ENCODE peak calls at places on chromosomes 2 and 18, in ten cellular contexts. One of them, this sample, is unnamed.

GRCh38 chr2:106996136-106996769 is 110.3 kb upstream of the ST6GAL2 start:
- DNase-seq in neuronal stem cell: no peak
- DNase-seq in stomach: no peak
- DNase-seq in left ventricle myocardium inferior: no peak
- DNase-seq in MM.1S: no peak
- DNase-seq in tibial nerve: no peak
- DNase-seq in CD8-positive, alpha-beta T cell: no peak
- DNase-seq in psoas muscle: no peak
- DNase-seq in CD4-positive, CD25-positive, alpha-beta regulatory T cell: no peak
- DNase-seq in neural progenitor cell: no peak
- DNase-seq in this sample: no peak

GRCh38 chr18:58364867-58365533 is 263.9 kb downstream of the ALPK2 start:
- DNase-seq in neuronal stem cell: no peak
- DNase-seq in stomach: no peak
- DNase-seq in left ventricle myocardium inferior: no peak
- DNase-seq in MM.1S: no peak
- DNase-seq in tibial nerve: no peak
- DNase-seq in CD8-positive, alpha-beta T cell: no peak
- DNase-seq in psoas muscle: no peak
- DNase-seq in CD4-positive, CD25-positive, alpha-beta regulatory T cell: no peak
- DNase-seq in neural progenitor cell: no peak
- DNase-seq in this sample: no peak

GRCh38 chr2:208265371-208265806 is 666 bp upstream of the PIKFYVE start:
- DNase-seq in neuronal stem cell: peak; percentile 12
- DNase-seq in stomach: no peak
- DNase-seq in left ventricle myocardium inferior: no peak
- DNase-seq in MM.1S: peak; percentile 25
- DNase-seq in tibial nerve: no peak
- DNase-seq in CD8-positive, alpha-beta T cell: peak; percentile 30
- DNase-seq in psoas muscle: no peak
- DNase-seq in CD4-positive, CD25-positive, alpha-beta regulatory T cell: peak; percentile 86
- DNase-seq in neural progenitor cell: peak; percentile 29
- DNase-seq in this sample: no peak

GRCh38 chr2:215843579-215843978 is 169.8 kb downstream of the MREG start:
- DNase-seq in neuronal stem cell: no peak
- DNase-seq in stomach: no peak
- DNase-seq in left ventricle myocardium inferior: no peak
- DNase-seq in MM.1S: no peak
- DNase-seq in tibial nerve: peak; percentile 15
- DNase-seq in CD8-positive, alpha-beta T cell: no peak
- DNase-seq in psoas muscle: peak; percentile 33
- DNase-seq in CD4-positive, CD25-positive, alpha-beta regulatory T cell: no peak
- DNase-seq in neural progenitor cell: no peak
- DNase-seq in this sample: no peak

GRCh38 chr2:32436150-32436549 is 79.3 kb downstream of the BIRC6 start:
- DNase-seq in neuronal stem cell: no peak
- DNase-seq in stomach: no peak
- DNase-seq in left ventricle myocardium inferior: no peak
- DNase-seq in MM.1S: no peak
- DNase-seq in tibial nerve: no peak
- DNase-seq in CD8-positive, alpha-beta T cell: no peak
- DNase-seq in psoas muscle: no peak
- DNase-seq in CD4-positive, CD25-positive, alpha-beta regulatory T cell: no peak
- DNase-seq in neural progenitor cell: no peak
- DNase-seq in this sample: no peak

GRCh38 chr2:149383340-149383739 is 53.0 kb downstream of the LYPD6 start:
- DNase-seq in neuronal stem cell: no peak
- DNase-seq in stomach: no peak
- DNase-seq in left ventricle myocardium inferior: no peak
- DNase-seq in MM.1S: no peak
- DNase-seq in tibial nerve: no peak
- DNase-seq in CD8-positive, alpha-beta T cell: no peak
- DNase-seq in psoas muscle: no peak
- DNase-seq in CD4-positive, CD25-positive, alpha-beta regulatory T cell: no peak
- DNase-seq in neural progenitor cell: no peak
- DNase-seq in this sample: no peak

GRCh38 chr2:162435676-162436075 is 91.7 kb downstream of the GCA start:
- DNase-seq in neuronal stem cell: no peak
- DNase-seq in stomach: no peak
- DNase-seq in left ventricle myocardium inferior: no peak
- DNase-seq in MM.1S: no peak
- DNase-seq in tibial nerve: no peak
- DNase-seq in CD8-positive, alpha-beta T cell: no peak
- DNase-seq in psoas muscle: no peak
- DNase-seq in CD4-positive, CD25-positive, alpha-beta regulatory T cell: no peak
- DNase-seq in neural progenitor cell: no peak
- DNase-seq in this sample: no peak

GRCh38 chr2:199160677-199161465 is 296.9 kb downstream of the SATB2 start:
- DNase-seq in neuronal stem cell: no peak
- DNase-seq in stomach: no peak
- DNase-seq in left ventricle myocardium inferior: no peak
- DNase-seq in MM.1S: no peak
- DNase-seq in tibial nerve: no peak
- DNase-seq in CD8-positive, alpha-beta T cell: no peak
- DNase-seq in psoas muscle: no peak
- DNase-seq in CD4-positive, CD25-positive, alpha-beta regulatory T cell: no peak
- DNase-seq in neural progenitor cell: no peak
- DNase-seq in this sample: no peak

GRCh38 chr18:58262581-58262980 is 218.6 kb downstream of the NEDD4L start:
- DNase-seq in neuronal stem cell: no peak
- DNase-seq in stomach: no peak
- DNase-seq in left ventricle myocardium inferior: no peak
- DNase-seq in MM.1S: no peak
- DNase-seq in tibial nerve: no peak
- DNase-seq in CD8-positive, alpha-beta T cell: no peak
- DNase-seq in psoas muscle: no peak
- DNase-seq in CD4-positive, CD25-positive, alpha-beta regulatory T cell: no peak
- DNase-seq in neural progenitor cell: no peak
- DNase-seq in this sample: no peak

GRCh38 chr18:75247041-75247551 is 36.5 kb downstream of the TSHZ1 start:
- DNase-seq in neuronal stem cell: no peak
- DNase-seq in stomach: no peak
- DNase-seq in left ventricle myocardium inferior: no peak
- DNase-seq in MM.1S: no peak
- DNase-seq in tibial nerve: no peak
- DNase-seq in CD8-positive, alpha-beta T cell: no peak
- DNase-seq in psoas muscle: no peak
- DNase-seq in CD4-positive, CD25-positive, alpha-beta regulatory T cell: no peak
- DNase-seq in neural progenitor cell: no peak
- DNase-seq in this sample: no peak

GRCh38 chr2:102034683-102035606 is 43.2 kb downstream of the IL1R2 start:
- DNase-seq in neuronal stem cell: no peak
- DNase-seq in stomach: no peak
- DNase-seq in left ventricle myocardium inferior: no peak
- DNase-seq in MM.1S: no peak
- DNase-seq in tibial nerve: no peak
- DNase-seq in CD8-positive, alpha-beta T cell: no peak
- DNase-seq in psoas muscle: no peak
- DNase-seq in CD4-positive, CD25-positive, alpha-beta regulatory T cell: no peak
- DNase-seq in neural progenitor cell: no peak
- DNase-seq in this sample: no peak

GRCh38 chr2:32136097-32136496 is 29.6 kb upstream of the SLC30A6 start:
- DNase-seq in neuronal stem cell: no peak
- DNase-seq in stomach: no peak
- DNase-seq in left ventricle myocardium inferior: no peak
- DNase-seq in MM.1S: no peak
- DNase-seq in tibial nerve: no peak
- DNase-seq in CD8-positive, alpha-beta T cell: no peak
- DNase-seq in psoas muscle: no peak
- DNase-seq in CD4-positive, CD25-positive, alpha-beta regulatory T cell: no peak
- DNase-seq in neural progenitor cell: no peak
- DNase-seq in this sample: no peak

GRCh38 chr2:42961385-42961800 is 169.0 kb upstream of the HAAO start:
- DNase-seq in neuronal stem cell: no peak
- DNase-seq in stomach: no peak
- DNase-seq in left ventricle myocardium inferior: peak; percentile 62
- DNase-seq in MM.1S: no peak
- DNase-seq in tibial nerve: peak; percentile 52
- DNase-seq in CD8-positive, alpha-beta T cell: no peak
- DNase-seq in psoas muscle: peak; percentile 81
- DNase-seq in CD4-positive, CD25-positive, alpha-beta regulatory T cell: no peak
- DNase-seq in neural progenitor cell: peak; percentile 61
- DNase-seq in this sample: no peak

GRCh38 chr2:49225126-49225525 is 70.8 kb upstream of the FSHR start:
- DNase-seq in neuronal stem cell: no peak
- DNase-seq in stomach: no peak
- DNase-seq in left ventricle myocardium inferior: no peak
- DNase-seq in MM.1S: no peak
- DNase-seq in tibial nerve: no peak
- DNase-seq in CD8-positive, alpha-beta T cell: no peak
- DNase-seq in psoas muscle: no peak
- DNase-seq in CD4-positive, CD25-positive, alpha-beta regulatory T cell: no peak
- DNase-seq in neural progenitor cell: no peak
- DNase-seq in this sample: no peak

GRCh38 chr2:55010915-55011314 is 39.3 kb downstream of the RTN4 start:
- DNase-seq in neuronal stem cell: no peak
- DNase-seq in stomach: no peak
- DNase-seq in left ventricle myocardium inferior: no peak
- DNase-seq in MM.1S: peak; percentile 14
- DNase-seq in tibial nerve: no peak
- DNase-seq in CD8-positive, alpha-beta T cell: no peak
- DNase-seq in psoas muscle: peak; percentile 25
- DNase-seq in CD4-positive, CD25-positive, alpha-beta regulatory T cell: no peak
- DNase-seq in neural progenitor cell: no peak
- DNase-seq in this sample: no peak

GRCh38 chr2:55012648-55013484 is 37.4 kb downstream of the RTN4 start:
- DNase-seq in neuronal stem cell: no peak
- DNase-seq in stomach: no peak
- DNase-seq in left ventricle myocardium inferior: no peak
- DNase-seq in MM.1S: peak; percentile 14
- DNase-seq in tibial nerve: no peak
- DNase-seq in CD8-positive, alpha-beta T cell: no peak
- DNase-seq in psoas muscle: no peak
- DNase-seq in CD4-positive, CD25-positive, alpha-beta regulatory T cell: no peak
- DNase-seq in neural progenitor cell: no peak
- DNase-seq in this sample: no peak

GRCh38 chr2:55011741-55012574 is 38.3 kb downstream of the RTN4 start:
- DNase-seq in neuronal stem cell: no peak
- DNase-seq in stomach: no peak
- DNase-seq in left ventricle myocardium inferior: no peak
- DNase-seq in MM.1S: no peak
- DNase-seq in tibial nerve: no peak
- DNase-seq in CD8-positive, alpha-beta T cell: no peak
- DNase-seq in psoas muscle: no peak
- DNase-seq in CD4-positive, CD25-positive, alpha-beta regulatory T cell: no peak
- DNase-seq in neural progenitor cell: no peak
- DNase-seq in this sample: no peak

GRCh38 chr2:55010149-55010591 is 40.1 kb downstream of the RTN4 start:
- DNase-seq in neuronal stem cell: no peak
- DNase-seq in stomach: peak; percentile 65
- DNase-seq in left ventricle myocardium inferior: no peak
- DNase-seq in MM.1S: peak; percentile 84
- DNase-seq in tibial nerve: no peak
- DNase-seq in CD8-positive, alpha-beta T cell: peak; percentile 7
- DNase-seq in psoas muscle: peak; percentile 33
- DNase-seq in CD4-positive, CD25-positive, alpha-beta regulatory T cell: peak; percentile 82
- DNase-seq in neural progenitor cell: peak; percentile 20
- DNase-seq in this sample: peak; percentile 43

GRCh38 chr2:55009277-55010055 is 40.8 kb downstream of the RTN4 start:
- DNase-seq in neuronal stem cell: no peak
- DNase-seq in stomach: no peak
- DNase-seq in left ventricle myocardium inferior: no peak
- DNase-seq in MM.1S: peak; percentile 53
- DNase-seq in tibial nerve: no peak
- DNase-seq in CD8-positive, alpha-beta T cell: no peak
- DNase-seq in psoas muscle: no peak
- DNase-seq in CD4-positive, CD25-positive, alpha-beta regulatory T cell: peak; percentile 46
- DNase-seq in neural progenitor cell: peak; percentile 23
- DNase-seq in this sample: no peak
- H3K27ac ChIP-seq in neuronal stem cell: no peak overlapping the region
- H3K27ac ChIP-seq in stomach: peak overlapping the region; percentile 81
- H3K27ac ChIP-seq in left ventricle myocardium inferior: peak overlapping the region; percentile 36
- H3K27ac ChIP-seq in MM.1S: peak overlapping the region; percentile 83
- H3K27ac ChIP-seq in tibial nerve: no peak overlapping the region
- H3K27ac ChIP-seq in CD8-positive, alpha-beta T cell: peak overlapping the region; percentile 40
- H3K27ac ChIP-seq in psoas muscle: peak overlapping the region; percentile 95
- H3K27ac ChIP-seq in CD4-positive, CD25-positive, alpha-beta regulatory T cell: peak overlapping the region; percentile 73
- H3K27ac ChIP-seq in neural progenitor cell: peak overlapping the region; percentile 39
- H3K27ac ChIP-seq in this sample: no peak overlapping the region

GRCh38 chr18:45805551-45805950 is 19.9 kb upstream of the SIGLEC15 start:
- DNase-seq in neuronal stem cell: no peak
- DNase-seq in stomach: no peak
- DNase-seq in left ventricle myocardium inferior: no peak
- DNase-seq in MM.1S: no peak
- DNase-seq in tibial nerve: no peak
- DNase-seq in CD8-positive, alpha-beta T cell: no peak
- DNase-seq in psoas muscle: no peak
- DNase-seq in CD4-positive, CD25-positive, alpha-beta regulatory T cell: no peak
- DNase-seq in neural progenitor cell: no peak
- DNase-seq in this sample: no peak

GRCh38 chr18:45806226-45806625 is 19.2 kb upstream of the SIGLEC15 start:
- DNase-seq in neuronal stem cell: no peak
- DNase-seq in stomach: no peak
- DNase-seq in left ventricle myocardium inferior: no peak
- DNase-seq in MM.1S: no peak
- DNase-seq in tibial nerve: no peak
- DNase-seq in CD8-positive, alpha-beta T cell: no peak
- DNase-seq in psoas muscle: no peak
- DNase-seq in CD4-positive, CD25-positive, alpha-beta regulatory T cell: no peak
- DNase-seq in neural progenitor cell: no peak
- DNase-seq in this sample: no peak

GRCh38 chr18:45801396-45802004 is 24.0 kb upstream of the SIGLEC15 start:
- DNase-seq in neuronal stem cell: no peak
- DNase-seq in stomach: no peak
- DNase-seq in left ventricle myocardium inferior: no peak
- DNase-seq in MM.1S: no peak
- DNase-seq in tibial nerve: no peak
- DNase-seq in CD8-positive, alpha-beta T cell: no peak
- DNase-seq in psoas muscle: no peak
- DNase-seq in CD4-positive, CD25-positive, alpha-beta regulatory T cell: no peak
- DNase-seq in neural progenitor cell: no peak
- DNase-seq in this sample: no peak

GRCh38 chr18:45802814-45803492 is 22.5 kb upstream of the SIGLEC15 start:
- DNase-seq in neuronal stem cell: no peak
- DNase-seq in stomach: no peak
- DNase-seq in left ventricle myocardium inferior: no peak
- DNase-seq in MM.1S: no peak
- DNase-seq in tibial nerve: no peak
- DNase-seq in CD8-positive, alpha-beta T cell: no peak
- DNase-seq in psoas muscle: no peak
- DNase-seq in CD4-positive, CD25-positive, alpha-beta regulatory T cell: no peak
- DNase-seq in neural progenitor cell: no peak
- DNase-seq in this sample: no peak
- H3K9me3 ChIP-seq in neuronal stem cell: peaks cover 5% of the 10 kb centered on the region
- H3K9me3 ChIP-seq in stomach: peaks cover 11% of the 10 kb centered on the region
- H3K9me3 ChIP-seq in left ventricle myocardium inferior: peaks cover 39% of the 10 kb centered on the region
- H3K9me3 ChIP-seq in MM.1S: no peaks in the 10 kb centered on the region
- H3K9me3 ChIP-seq in tibial nerve: no peaks in the 10 kb centered on the region
- H3K9me3 ChIP-seq in CD8-positive, alpha-beta T cell: no peaks in the 10 kb centered on the region
- H3K9me3 ChIP-seq in psoas muscle: peaks cover 23% of the 10 kb centered on the region
- H3K9me3 ChIP-seq in CD4-positive, CD25-positive, alpha-beta regulatory T cell: no peaks in the 10 kb centered on the region
- H3K9me3 ChIP-seq in neural progenitor cell: no peaks in the 10 kb centered on the region
- H3K9me3 ChIP-seq in this sample: peaks cover 28% of the 10 kb centered on the region

GRCh38 chr2:197502201-197502600 is 2.0 kb downstream of the HSPE1 start:
- DNase-seq in neuronal stem cell: no peak
- DNase-seq in stomach: no peak
- DNase-seq in left ventricle myocardium inferior: no peak
- DNase-seq in MM.1S: no peak
- DNase-seq in tibial nerve: no peak
- DNase-seq in CD8-positive, alpha-beta T cell: no peak
- DNase-seq in psoas muscle: no peak
- DNase-seq in CD4-positive, CD25-positive, alpha-beta regulatory T cell: no peak
- DNase-seq in neural progenitor cell: no peak
- DNase-seq in this sample: no peak
- H3K27ac ChIP-seq in neuronal stem cell: no peak overlapping the region
- H3K27ac ChIP-seq in stomach: peak overlapping the region; percentile 100
- H3K27ac ChIP-seq in left ventricle myocardium inferior: peak overlapping the region; percentile 92
- H3K27ac ChIP-seq in MM.1S: no peak overlapping the region
- H3K27ac ChIP-seq in tibial nerve: no peak overlapping the region
- H3K27ac ChIP-seq in CD8-positive, alpha-beta T cell: no peak overlapping the region
- H3K27ac ChIP-seq in psoas muscle: peak overlapping the region; percentile 97
- H3K27ac ChIP-seq in CD4-positive, CD25-positive, alpha-beta regulatory T cell: peak overlapping the region; percentile 98
- H3K27ac ChIP-seq in neural progenitor cell: peak overlapping the region; percentile 27
- H3K27ac ChIP-seq in this sample: no peak overlapping the region

GRCh38 chr2:105252271-105252670 is 10.7 kb downstream of the GPR45 start:
- DNase-seq in neuronal stem cell: no peak
- DNase-seq in stomach: no peak
- DNase-seq in left ventricle myocardium inferior: no peak
- DNase-seq in MM.1S: no peak
- DNase-seq in tibial nerve: no peak
- DNase-seq in CD8-positive, alpha-beta T cell: no peak
- DNase-seq in psoas muscle: no peak
- DNase-seq in CD4-positive, CD25-positive, alpha-beta regulatory T cell: no peak
- DNase-seq in neural progenitor cell: peak; percentile 34
- DNase-seq in this sample: no peak
- H3K9me3 ChIP-seq in neuronal stem cell: peaks cover 5% of the 10 kb centered on the region
- H3K9me3 ChIP-seq in stomach: no peaks in the 10 kb centered on the region
- H3K9me3 ChIP-seq in left ventricle myocardium inferior: no peaks in the 10 kb centered on the region
- H3K9me3 ChIP-seq in MM.1S: no peaks in the 10 kb centered on the region
- H3K9me3 ChIP-seq in tibial nerve: no peaks in the 10 kb centered on the region
- H3K9me3 ChIP-seq in CD8-positive, alpha-beta T cell: no peaks in the 10 kb centered on the region
- H3K9me3 ChIP-seq in psoas muscle: no peaks in the 10 kb centered on the region
- H3K9me3 ChIP-seq in CD4-positive, CD25-positive, alpha-beta regulatory T cell: no peaks in the 10 kb centered on the region
- H3K9me3 ChIP-seq in neural progenitor cell: no peaks in the 10 kb centered on the region
- H3K9me3 ChIP-seq in this sample: peaks cover 2% of the 10 kb centered on the region